ENCODE peak calls at places on chromosomes 3 and 15, in eight cellular contexts. N, S, C, Y, W, Z, B and K are unnamed samples.

GRCh38 chr3:23836536-23837230 is 30.9 kb downstream of the UBE2E1 start:
- DNase-seq in N (no peak), S (no peak), C (no peak), Y (no peak), W (no peak), Z (no peak), B (no peak), K (no peak)

GRCh38 chr3:140845878-140846277 is 95.8 kb upstream of the SLC25A36 start:
- DNase-seq in N (no peak), S (no peak), C (no peak), Y (no peak), W (no peak), Z (no peak), B (no peak), K (no peak)

GRCh38 chr3:66423791-66424190 is 77.0 kb downstream of the LRIG1 start:
- DNase-seq in N (no peak), S (peak; percentile 88), C (no peak), Y (no peak), W (no peak), Z (no peak), B (no peak), K (no peak)

GRCh38 chr3:47533481-47533880 is 20.0 kb upstream of the ELP6 start:
- DNase-seq in N (no peak), S (no peak), C (no peak), Y (no peak), W (no peak), Z (no peak), B (no peak), K (no peak)

GRCh38 chr3:186551387-186551786 is 7.2 kb upstream of the CRYGS start:
- DNase-seq in N (no peak), S (no peak), C (no peak), Y (no peak), W (no peak), Z (peak; percentile 18), B (no peak), K (no peak)

GRCh38 chr3:43022111-43022510 is 43.0 kb downstream of the GASK1A start:
- DNase-seq in N (peak; percentile 8), S (peak; percentile 52), C (no peak), Y (no peak), W (no peak), Z (no peak), B (no peak), K (no peak)

GRCh38 chr3:105173972-105174371 is 192.7 kb upstream of the ALCAM start:
- DNase-seq in N (no peak), S (no peak), C (no peak), Y (no peak), W (no peak), Z (no peak), B (no peak), K (no peak)

GRCh38 chr3:115217678-115218451 is 70.8 kb upstream of the ZBTB20 start:
- DNase-seq in N (peak; percentile 23), S (no peak), C (no peak), Y (no peak), W (peak; percentile 52), Z (peak; percentile 77), B (peak; percentile 42), K (peak; percentile 13)

GRCh38 chr3:186917660-186918312 is 12.5 kb upstream of the ST6GAL1 start:
- DNase-seq in N (no peak), S (no peak), C (no peak), Y (no peak), W (no peak), Z (no peak), B (no peak), K (no peak)

GRCh38 chr15:38071211-38071972 is 137.0 kb downstream of the TMCO5A start:
- DNase-seq in N (no peak), S (no peak), C (no peak), Y (no peak), W (no peak), Z (no peak), B (no peak), K (no peak)

GRCh38 chr15:60782316-60782715 is 303.4 kb upstream of the ICE2 start:
- DNase-seq in N (no peak), S (no peak), C (no peak), Y (no peak), W (no peak), Z (no peak), B (no peak), K (no peak)

GRCh38 chr3:45367451-45367850 is 20.9 kb upstream of the LARS2 start:
- DNase-seq in N (no peak), S (no peak), C (no peak), Y (no peak), W (peak; percentile 48), Z (peak; percentile 16), B (peak; percentile 27), K (no peak)

DNA sequence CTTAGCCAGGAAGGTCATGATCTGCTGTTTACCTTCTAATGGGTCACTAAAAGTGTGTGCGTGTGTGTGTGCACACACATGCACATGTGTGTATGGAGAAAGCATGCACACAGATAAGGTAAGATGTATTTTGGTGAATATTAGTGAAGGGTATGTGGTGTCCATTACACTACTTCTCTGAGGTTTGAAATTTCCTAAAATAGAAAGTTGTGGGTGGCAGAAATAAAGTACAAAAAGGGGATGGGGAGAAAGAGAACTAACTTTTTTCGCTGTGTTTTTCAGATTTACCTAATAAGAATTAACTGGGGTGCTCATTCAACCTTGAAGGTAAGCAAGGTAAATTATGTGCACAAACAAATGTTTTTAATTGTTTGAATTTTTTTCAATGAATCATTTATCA is 24.4 kb upstream of the NR2E3 start:
- DNase-seq in N (no peak), S (no peak), C (no peak), Y (no peak), W (no peak), Z (no peak), B (no peak), K (no peak)
- TF ChIP-seq POLR2A in N (no peak), S (no peak), C (no peak), Y (no peak), W (no peak), Z (no peak), B (no peak), K (no peak)

GRCh38 chr15:40470423-40471104 is at the start of gene CHST14:
- DNase-seq in N (peak; percentile 75), S (peak; percentile 75), C (no peak), Y (peak; percentile 26), W (peak; percentile 64), Z (peak; percentile 37), B (no peak), K (peak; percentile 76)
- TF ChIP-seq POLR2A in N (peak; percentile 26), S (no peak), C (no peak), Y (peak; percentile 20), W (peak; percentile 41), Z (peak; percentile 42), B (peak; percentile 24), K (peak; percentile 33)

GRCh38 chr3:138389144-138389601 is 40.8 kb downstream of the MRAS start:
- DNase-seq in N (no peak), S (no peak), C (no peak), Y (no peak), W (no peak), Z (no peak), B (no peak), K (no peak)

GRCh38 chr3:138381950-138382715 is 33.8 kb downstream of the MRAS start:
- DNase-seq in N (peak; percentile 67), S (peak; percentile 88), C (no peak), Y (peak; percentile 78), W (peak; percentile 33), Z (no peak), B (no peak), K (no peak)

GRCh38 chr3:138381413-138381901 is 33.1 kb downstream of the MRAS start:
- DNase-seq in N (peak; percentile 67), S (peak; percentile 81), C (no peak), Y (peak; percentile 82), W (no peak), Z (no peak), B (no peak), K (no peak)

GRCh38 chr3:138383715-138384114 is 35.3 kb downstream of the MRAS start:
- DNase-seq in N (no peak), S (peak; percentile 2), C (no peak), Y (no peak), W (no peak), Z (no peak), B (no peak), K (no peak)

GRCh38 chr3:138384971-138385370 is 36.6 kb downstream of the MRAS start:
- DNase-seq in N (no peak), S (peak; percentile 33), C (no peak), Y (no peak), W (no peak), Z (no peak), B (no peak), K (no peak)
- TF ChIP-seq POLR2A in N (no peak), S (no peak), C (no peak), Y (no peak), W (no peak), Z (no peak), B (no peak), K (no peak)

GRCh38 chr3:51995346-51996156 is at the start of gene RPL29:
- DNase-seq in N (peak; percentile 93), S (peak; percentile 97), C (peak; percentile 61), Y (peak; percentile 92), W (peak; percentile 95), Z (peak; percentile 92), B (peak; percentile 90), K (peak; percentile 88)
- TF ChIP-seq POLR2A in N (peak; percentile 56), S (peak; percentile 61), C (no peak), Y (peak; percentile 59), W (peak; percentile 75), Z (peak; percentile 78), B (peak; percentile 92), K (peak; percentile 81)

DNA sequence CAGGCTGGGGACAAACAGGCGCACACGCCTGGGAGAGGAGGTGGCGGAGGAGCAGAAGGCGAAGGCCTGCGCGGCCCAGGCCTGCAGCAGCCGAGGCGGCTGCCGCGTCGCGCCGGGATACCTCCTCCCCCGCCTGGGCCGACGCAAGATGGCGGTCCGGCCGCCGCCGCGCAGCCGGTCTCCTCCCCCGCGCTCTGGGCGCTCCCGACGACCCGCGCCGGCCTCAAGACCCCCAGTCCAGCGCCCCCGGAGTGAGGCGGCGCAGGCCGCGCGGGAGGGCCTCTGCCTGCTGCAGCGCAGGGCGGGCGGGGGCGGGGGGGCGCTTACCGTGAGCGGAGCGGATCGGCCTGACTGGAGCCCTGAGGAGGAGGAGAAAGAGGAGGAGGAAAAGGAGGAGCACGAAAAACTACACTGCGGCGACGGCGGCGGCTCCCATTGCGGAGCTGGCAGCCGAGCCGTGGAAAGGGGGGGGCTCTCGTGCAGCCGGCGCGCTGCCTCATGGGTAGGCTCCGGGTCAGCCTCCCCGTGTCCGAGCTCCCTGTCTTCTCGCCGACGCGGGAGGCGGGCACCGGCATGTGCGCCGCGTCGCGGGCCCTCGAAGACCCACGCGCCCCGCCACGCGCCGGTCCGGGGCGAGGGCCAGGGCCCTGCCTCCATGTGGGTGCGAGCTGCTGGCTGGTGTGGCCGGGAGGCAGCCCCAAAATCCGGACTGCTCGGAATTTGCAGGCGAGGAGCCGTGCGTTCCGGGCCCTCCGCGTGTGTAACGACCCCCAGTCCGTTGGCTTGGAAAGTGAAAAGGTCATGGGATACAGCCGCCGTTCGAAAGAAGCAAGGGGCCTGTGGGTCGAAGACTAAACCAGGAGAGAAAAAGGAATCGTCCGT is at the start of gene ZNF280D:
- DNase-seq in N (peak; percentile 93), S (peak; percentile 95), C (peak; percentile 54), Y (peak; percentile 80), W (peak; percentile 91), Z (peak; percentile 95), B (peak; percentile 69), K (peak; percentile 53)
- TF ChIP-seq POLR2A in N (peak; percentile 61), S (peak; percentile 28), C (no peak), Y (no peak), W (peak; percentile 50), Z (peak; percentile 61), B (no peak), K (peak; percentile 65)

GRCh38 chr3:13420051-13420816 is at the start of gene NUP210:
- DNase-seq in N (peak; percentile 42), S (no peak), C (no peak), Y (no peak), W (peak; percentile 70), Z (peak; percentile 57), B (no peak), K (no peak)
- TF ChIP-seq POLR2A in N (no peak), S (no peak), C (no peak), Y (no peak), W (no peak), Z (peak; percentile 49), B (peak; percentile 50), K (no peak)

GRCh38 chr3:195271116-195271858 is at the start of gene XXYLT1:
- DNase-seq in N (peak; percentile 91), S (peak; percentile 92), C (peak; percentile 39), Y (peak; percentile 63), W (peak; percentile 92), Z (peak; percentile 86), B (peak; percentile 74), K (peak; percentile 92)
- TF ChIP-seq POLR2A in N (peak; percentile 52), S (no peak), C (no peak), Y (no peak), W (no peak), Z (no peak), B (no peak), K (no peak)